ENCODE peak calls at places on chromosome 13, in five cellular contexts. M, F, Q, J and O are unnamed samples.

GRCh38 chr13:21799671-21800070 is 128.8 kb downstream of the FGF9 start:
- DNase-seq in J (no peak), M (no peak), Q (no peak), F (no peak), O (no peak)

GRCh38 chr13:27510082-27510481 is 59.7 kb upstream of the MTIF3 start:
- DNase-seq in F (no peak), M (no peak), Q (no peak), J (no peak), O (no peak)

GRCh38 chr13:27728271-27728670 is 64.0 kb upstream of the GSX1 start:
- DNase-seq in F (no peak), M (no peak), J (no peak), Q (no peak), O (no peak)

GRCh38 chr13:110885966-110886365 is 28.9 kb downstream of the ANKRD10 start:
- DNase-seq in M (no peak), Q (no peak), F (no peak), J (no peak), O (no peak)

GRCh38 chr13:99053636-99054233 is 75.9 kb upstream of the DOCK9 start:
- DNase-seq in Q (no peak), M (no peak), J (no peak), F (no peak), O (peak)

GRCh38 chr13:41019027-41019487 is at the start of gene ELF1:
- DNase-seq in J (peak), F (peak), Q (peak), M (peak), O (peak)

GRCh38 chr13:110391273-110391672 is 84.2 kb downstream of the COL4A2 start:
- DNase-seq in Q (no peak), J (no peak), F (peak), M (peak), O (no peak)

GRCh38 chr13:74930402-74931165 is 551.4 kb downstream of the TBC1D4 start:
- DNase-seq in F (peak), Q (no peak), J (no peak), M (peak), O (no peak)

GRCh38 chr13:20390526-20391175 is 135.0 kb downstream of the CRYL1 start:
- DNase-seq in F (no peak), Q (no peak), M (no peak), J (no peak), O (no peak)

GRCh38 chr13:40306817-40307216 is 359.6 kb downstream of the FOXO1 start:
- DNase-seq in M (no peak), Q (no peak), J (no peak), F (no peak), O (peak)

GRCh38 chr13:39245688-39246087 is 207.4 kb downstream of the NHLRC3 start:
- DNase-seq in Q (no peak), F (no peak), J (no peak), M (no peak), O (no peak)

GRCh38 chr13:25214371-25215252 is 42.5 kb upstream of the AMER2 start:
- DNase-seq in J (no peak), M (peak), F (peak), Q (no peak), O (no peak)

GRCh38 chr13:42990147-42990990 is 1.7 kb downstream of the EPSTI1 start:
- DNase-seq in F (peak), J (no peak), M (no peak), Q (peak), O (no peak)

DNA sequence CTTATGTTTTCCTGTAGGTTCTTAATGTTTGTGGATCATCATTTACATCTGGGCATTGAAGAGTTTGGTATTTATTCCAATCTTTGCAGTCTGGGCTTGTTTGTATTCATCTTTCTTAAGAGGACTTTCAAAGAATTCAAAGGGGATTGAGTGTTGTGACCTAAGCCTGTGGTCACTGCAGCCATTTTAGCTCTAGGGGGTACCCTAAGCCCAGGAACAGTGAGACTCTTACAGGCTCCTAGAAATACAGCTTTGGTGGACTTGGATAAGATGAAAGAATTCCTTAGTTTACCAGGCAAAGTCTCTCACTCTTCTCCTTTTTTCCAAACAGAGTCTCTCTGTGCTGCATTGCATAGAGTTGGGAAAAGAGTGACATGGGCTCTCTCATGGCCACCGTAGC is 2539.0 kb upstream of the PCDH20 start:
- DNase-seq in J (no peak), M (no peak), Q (no peak), F (no peak), O (no peak)
- TF ChIP-seq CTCF in J (no peak), M (no peak), Q (no peak), F (no peak), O (no peak)

GRCh38 chr13:32581177-32581786 is 5.0 kb upstream of the PDS5B start:
- DNase-seq in Q (peak), J (no peak), M (peak), F (peak), O (no peak)
- TF ChIP-seq CTCF in Q (peak), J (peak), M (peak), F (peak), O (peak)

DNA sequence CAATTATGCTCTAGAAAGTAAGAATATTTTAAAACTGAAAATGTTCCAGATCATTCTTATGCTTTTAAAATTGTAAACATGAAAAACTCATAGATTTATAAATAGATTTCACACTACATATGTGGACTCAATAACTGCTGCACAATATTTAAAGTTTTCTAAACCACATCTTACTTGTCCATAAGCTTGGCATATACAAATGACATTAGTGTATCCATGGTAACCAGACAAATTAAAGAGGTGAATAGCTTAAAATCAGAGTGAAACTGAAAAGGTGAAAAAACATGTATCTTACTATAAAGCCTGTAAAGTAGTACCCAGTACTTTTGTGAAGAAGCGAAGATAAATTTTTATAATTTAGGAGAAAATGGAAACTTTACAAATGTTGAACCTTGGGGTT is 151.2 kb upstream of the MYO16 start:
- DNase-seq in M (no peak), F (no peak), Q (no peak), J (no peak), O (no peak)
- TF ChIP-seq CTCF in M (no peak), F (no peak), Q (no peak), J (no peak), O (no peak)

GRCh38 chr13:53189162-53189561 is 160.5 kb downstream of the OLFM4 start:
- DNase-seq in Q (no peak), M (no peak), J (no peak), F (no peak), O (no peak)
- TF ChIP-seq CTCF in Q (peak), M (no peak), J (no peak), F (no peak), O (no peak)

GRCh38 chr13:29619995-29620394 is 24.5 kb upstream of the SLC7A1 start:
- DNase-seq in J (no peak), M (peak), Q (no peak), F (no peak), O (no peak)

GRCh38 chr13:29621401-29621800 is 25.9 kb upstream of the SLC7A1 start:
- DNase-seq in Q (no peak), M (peak), J (no peak), F (no peak), O (no peak)

GRCh38 chr13:29624997-29625396 is 29.5 kb upstream of the SLC7A1 start:
- DNase-seq in Q (no peak), M (no peak), J (no peak), F (no peak), O (no peak)

DNA sequence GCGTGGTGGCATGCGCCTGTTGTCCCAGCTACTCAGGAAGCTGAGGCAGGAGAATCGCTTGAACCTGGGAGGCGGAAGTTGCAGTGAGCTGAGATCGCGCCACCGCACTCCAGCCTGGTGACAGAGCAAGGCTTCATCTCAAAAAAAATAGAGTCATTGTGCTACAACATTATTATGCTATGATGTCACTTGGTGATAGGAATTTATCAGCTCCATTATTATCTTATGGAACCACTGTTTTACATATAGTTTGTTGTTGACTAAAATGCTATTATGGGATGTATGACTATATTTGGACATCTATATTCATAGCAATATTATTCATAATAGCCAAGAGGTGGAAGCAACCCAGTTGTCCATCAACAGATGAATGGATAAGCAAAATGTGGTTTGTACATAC is 26.4 kb upstream of the SLC7A1 start:
- DNase-seq in J (no peak), Q (no peak), F (no peak), M (peak), O (no peak)
- TF ChIP-seq CTCF in J (no peak), Q (no peak), F (no peak), M (no peak), O (no peak)